ENCODE peak calls at places on chromosome 6, in nine cellular contexts. F, A, C, D, R, H, W, U and M are unnamed samples.
A peak's percentile ranks its signal among the peaks of the same experiment; 100 is the strongest.

GRCh38 chr6:158647501-158647900 is 2.4 kb upstream of the SYTL3 start:
- DNase-seq in A (no peak), U (no peak), W (no peak), F (no peak), D (no peak), H (no peak), C (no peak), R (no peak), M (no peak)

GRCh38 chr6:41747256-41748101 is at the start of gene PGC:
- DNase-seq in W (no peak), C (no peak), H (no peak), F (no peak), A (no peak), U (no peak), R (no peak), D (no peak), M (no peak)

GRCh38 chr6:34234667-34235604 is 1.7 kb upstream of the HMGA1 start:
- DNase-seq in W (no peak), F (no peak), U (no peak), R (no peak), H (peak; percentile 42), D (no peak), A (no peak), C (peak; percentile 56), M (peak; percentile 43)

GRCh38 chr6:83199865-83200230 is 6.7 kb downstream of the RWDD2A start:
- DNase-seq in D (no peak), U (no peak), W (no peak), F (no peak), C (no peak), R (no peak), A (no peak), H (no peak), M (no peak)

GRCh38 chr6:5235830-5236229 is 24.9 kb downstream of the LYRM4 start:
- DNase-seq in U (no peak), C (no peak), F (no peak), H (no peak), R (no peak), W (no peak), A (no peak), D (no peak), M (no peak)

GRCh38 chr6:26198626-26199056 is 111.4 kb downstream of the HFE start:
- DNase-seq in F (no peak), R (peak; percentile 45), A (no peak), W (no peak), C (no peak), H (peak; percentile 59), U (no peak), D (no peak), M (no peak)

GRCh38 chr6:139153876-139154275 is 19.0 kb downstream of the HECA start:
- DNase-seq in H (no peak), U (no peak), F (peak; percentile 9), W (no peak), R (no peak), C (no peak), A (no peak), D (no peak), M (no peak)

GRCh38 chr6:112235956-112236355 is 18.4 kb downstream of the LAMA4 start:
- DNase-seq in D (peak; percentile 39), C (no peak), H (peak; percentile 4), U (no peak), W (no peak), R (no peak), A (no peak), F (no peak), M (no peak)

GRCh38 chr6:111663692-111664564 is 58.2 kb upstream of the TRAF3IP2 start:
- DNase-seq in R (no peak), W (no peak), C (no peak), H (no peak), A (no peak), D (no peak), U (no peak), F (no peak), M (no peak)

GRCh38 chr6:101509556-101509955 is 116.0 kb downstream of the GRIK2 start:
- DNase-seq in D (no peak), C (no peak), H (no peak), U (no peak), F (peak; percentile 88), W (no peak), A (peak; percentile 6), R (no peak), M (no peak)

GRCh38 chr6:45724511-45724910 is 291.1 kb downstream of the CLIC5 start:
- DNase-seq in D (no peak), A (peak; percentile 76), F (peak; percentile 55), U (no peak), R (no peak), W (no peak), H (no peak), C (no peak), M (no peak)

GRCh38 chr6:149336529-149336928 is 19.0 kb downstream of the TAB2 start:
- DNase-seq in C (no peak), W (peak; percentile 6), A (no peak), F (no peak), D (no peak), U (no peak), R (no peak), H (no peak), M (no peak)

GRCh38 chr6:144268821-144269220 is 16.3 kb upstream of the UTRN start:
- DNase-seq in W (no peak), F (no peak), U (no peak), A (no peak), D (no peak), R (no peak), C (no peak), H (no peak), M (no peak)

GRCh38 chr6:79413562-79414002 is 123.6 kb downstream of the LCA5 start:
- DNase-seq in D (peak; percentile 46), A (peak; percentile 31), H (no peak), C (no peak), F (no peak), W (no peak), U (no peak), R (no peak), M (no peak)

GRCh38 chr6:14406616-14407343 is 289.2 kb downstream of the CD83 start:
- DNase-seq in W (peak; percentile 75), H (no peak), A (no peak), C (no peak), D (no peak), U (no peak), R (no peak), F (no peak), M (no peak)

GRCh38 chr6:37827603-37828265 is 8.2 kb downstream of the ZFAND3 start:
- DNase-seq in C (no peak), R (no peak), F (no peak), W (no peak), D (no peak), A (no peak), H (no peak), U (no peak), M (no peak)

GRCh38 chr6:27468334-27468733 is 4.6 kb downstream of the ZNF184 start:
- DNase-seq in R (no peak), A (no peak), F (no peak), H (no peak), W (no peak), C (no peak), D (peak; percentile 12), U (no peak), M (no peak)

GRCh38 chr6:107713214-107713962 is 110.7 kb downstream of the SCML4 start:
- DNase-seq in C (peak; percentile 32), W (no peak), R (no peak), A (no peak), H (peak; percentile 49), D (no peak), F (no peak), U (no peak), M (peak; percentile 58)

GRCh38 chr6:42555477-42556457 is 8.1 kb upstream of the UBR2 start:
- DNase-seq in A (no peak), F (no peak), D (peak; percentile 94), R (no peak), U (no peak), C (no peak), W (no peak), H (no peak), M (no peak)

GRCh38 chr6:29816030-29816429 is 11.6 kb upstream of the HLA-G start:
- DNase-seq in A (no peak), U (no peak), C (no peak), W (no peak), R (no peak), D (no peak), H (no peak), F (no peak), M (no peak)

GRCh38 chr6:129601323-129601722 is 108.7 kb downstream of the ARHGAP18 start:
- DNase-seq in W (no peak), C (no peak), H (no peak), F (no peak), R (no peak), U (no peak), D (no peak), A (no peak), M (no peak)

GRCh38 chr6:148857817-148858390 is 111.1 kb downstream of the UST start:
- DNase-seq in R (no peak), H (no peak), D (no peak), C (no peak), W (no peak), A (no peak), F (peak; percentile 59), U (no peak), M (no peak)

GRCh38 chr6:157613011-157613522 is 210.0 kb upstream of the SNX9 start:
- DNase-seq in U (no peak), R (no peak), C (no peak), F (peak; percentile 46), W (no peak), H (no peak), D (peak; percentile 24), A (peak; percentile 95), M (no peak)

GRCh38 chr6:51684603-51685002 is 402.8 kb downstream of the PKHD1 start:
- DNase-seq in W (no peak), U (no peak), R (no peak), F (no peak), A (no peak), D (no peak), C (no peak), H (no peak), M (no peak)

GRCh38 chr6:43290905-43291355 is 7.1 kb upstream of the SLC22A7 start:
- DNase-seq in W (no peak), C (no peak), U (no peak), A (no peak), H (no peak), R (no peak), F (no peak), D (no peak), M (no peak)

GRCh38 chr6:43491750-43492661 is 14.6 kb downstream of the TJAP1 start:
- DNase-seq in W (no peak), D (no peak), U (no peak), R (no peak), A (peak; percentile 58), C (no peak), H (no peak), F (no peak), M (no peak)

GRCh38 chr6:42788671-42789070 is 6.8 kb downstream of the BICRAL start:
- DNase-seq in H (no peak), A (no peak), D (no peak), R (no peak), F (no peak), U (no peak), C (no peak), W (no peak), M (no peak)

GRCh38 chr6:69601132-69601531 is 195.7 kb downstream of the LMBRD1 start:
- DNase-seq in R (no peak), H (no peak), F (no peak), W (no peak), D (peak; percentile 25), A (no peak), U (no peak), C (no peak), M (no peak)

GRCh38 chr6:44932651-44933091 is 395.5 kb upstream of the RUNX2 start:
- DNase-seq in F (no peak), C (peak; percentile 11), H (peak; percentile 63), U (peak; percentile 49), R (peak; percentile 51), W (no peak), A (no peak), D (peak; percentile 60), M (no peak)

GRCh38 chr6:88520445-88520844 is 354.3 kb upstream of the CNR1 start:
- DNase-seq in A (no peak), C (no peak), H (no peak), W (no peak), R (no peak), D (no peak), U (no peak), F (no peak), M (no peak)